ENCODE peak calls at places on chromosome 15, in four cellular contexts. G is hepatocyte; S is CD4-positive, alpha-beta T cell; F is kidney. E is an unnamed sample.

GRCh38 chr15:89458440-89458839 is 37.9 kb downstream of the RHCG start:
- DNase-seq in G (no peak), S (no peak), F (peak), E (no peak)

GRCh38 chr15:53346583-53346982 is 412.9 kb downstream of the WDR72 start:
- DNase-seq in G (no peak), S (no peak), F (no peak), E (no peak)

GRCh38 chr15:59420986-59421618 is 16.9 kb upstream of the FAM81A start:
- DNase-seq in G (peak), S (no peak), F (no peak), E (peak)

GRCh38 chr15:37789392-37789776 is 145.1 kb upstream of the TMCO5A start:
- DNase-seq in G (no peak), S (no peak), F (no peak), E (no peak)

GRCh38 chr15:71588746-71589145 is 221.6 kb upstream of the NR2E3 start:
- DNase-seq in G (no peak), S (no peak), F (no peak), E (no peak)

GRCh38 chr15:62957130-62957529 is 85.4 kb upstream of the TPM1 start:
- DNase-seq in G (no peak), S (no peak), F (no peak), E (no peak)

GRCh38 chr15:101017041-101017754 is 98.0 kb downstream of the LRRK1 start:
- DNase-seq in G (no peak), S (no peak), F (peak), E (peak)

GRCh38 chr15:51224428-51224827 is 114.0 kb downstream of the CYP19A1 start:
- DNase-seq in G (no peak), S (no peak), F (no peak), E (no peak)

GRCh38 chr15:89665449-89666146 is 10.3 kb upstream of the KIF7 start:
- DNase-seq in G (peak), S (no peak), F (peak), E (peak)

GRCh38 chr15:40296561-40297230 is 11.0 kb downstream of the PLCB2 start:
- DNase-seq in G (no peak), S (no peak), F (peak), E (no peak)

GRCh38 chr15:101810905-101811304 is 1.1 kb upstream of the OR4F15 start:
- DNase-seq in G (peak), S (no peak), F (no peak), E (no peak)

GRCh38 chr15:65856821-65857455 is 12.4 kb upstream of the RAB11A start:
- DNase-seq in G (peak), S (peak), F (no peak), E (peak)

GRCh38 chr15:90219421-90220141 is 14.2 kb downstream of the CIB1 start:
- DNase-seq in G (peak), S (peak), F (no peak), E (peak)

GRCh38 chr15:75596703-75597345 is 17.7 kb upstream of the PTPN9 start:
- DNase-seq in G (no peak), S (no peak), F (no peak), E (no peak)

GRCh38 chr15:64430000-64430735 is 30.2 kb upstream of the ZNF609 start:
- DNase-seq in G (peak), S (peak), F (no peak), E (no peak)

GRCh38 chr15:90358124-90359033 is 6.3 kb downstream of the ZNF774 start:
- DNase-seq in G (peak), S (no peak), F (no peak), E (no peak)

GRCh38 chr15:80619677-80620076 is 75.4 kb upstream of the ABHD17C start:
- DNase-seq in G (peak), S (no peak), F (no peak), E (no peak)

GRCh38 chr15:44798815-44799214 is 62.5 kb downstream of the TRIM69 start:
- DNase-seq in G (peak), S (no peak), F (no peak), E (no peak)

GRCh38 chr15:47719730-47720129 is 2.4 kb downstream of the SEMA6D start:
- DNase-seq in G (no peak), S (no peak), F (no peak), E (no peak)

GRCh38 chr15:89419370-89419984 is 76.9 kb downstream of the RHCG start:
- DNase-seq in G (peak), S (no peak), F (no peak), E (peak)

GRCh38 chr15:86555939-86556725 is 476.5 kb downstream of the AGBL1 start:
- DNase-seq in G (peak), S (no peak), F (no peak), E (no peak)

GRCh38 chr15:61141497-61142125 is 87.5 kb downstream of the RORA start:
- DNase-seq in G (peak), S (no peak), F (no peak), E (no peak)

GRCh38 chr15:87365221-87365620 is 891.3 kb downstream of the NTRK3 start:
- DNase-seq in G (no peak), S (no peak), F (no peak), E (no peak)

GRCh38 chr15:56469484-56469883 is 4.5 kb upstream of the MNS1 start:
- DNase-seq in G (no peak), S (no peak), F (no peak), E (no peak)

GRCh38 chr15:47184405-47185221 is 532.7 kb upstream of the SEMA6D start:
- DNase-seq in G (peak), S (no peak), F (peak), E (peak)

GRCh38 chr15:99618941-99619411 is 53.2 kb downstream of the MEF2A start:
- DNase-seq in G (peak), S (no peak), F (no peak), E (no peak)

GRCh38 chr15:70362911-70363310 is 265.2 kb upstream of the TLE3 start:
- DNase-seq in G (peak), S (no peak), F (no peak), E (peak)
- TF ChIP-seq CTCF in G (peak), S (no peak), F (peak), E (peak)

DNA sequence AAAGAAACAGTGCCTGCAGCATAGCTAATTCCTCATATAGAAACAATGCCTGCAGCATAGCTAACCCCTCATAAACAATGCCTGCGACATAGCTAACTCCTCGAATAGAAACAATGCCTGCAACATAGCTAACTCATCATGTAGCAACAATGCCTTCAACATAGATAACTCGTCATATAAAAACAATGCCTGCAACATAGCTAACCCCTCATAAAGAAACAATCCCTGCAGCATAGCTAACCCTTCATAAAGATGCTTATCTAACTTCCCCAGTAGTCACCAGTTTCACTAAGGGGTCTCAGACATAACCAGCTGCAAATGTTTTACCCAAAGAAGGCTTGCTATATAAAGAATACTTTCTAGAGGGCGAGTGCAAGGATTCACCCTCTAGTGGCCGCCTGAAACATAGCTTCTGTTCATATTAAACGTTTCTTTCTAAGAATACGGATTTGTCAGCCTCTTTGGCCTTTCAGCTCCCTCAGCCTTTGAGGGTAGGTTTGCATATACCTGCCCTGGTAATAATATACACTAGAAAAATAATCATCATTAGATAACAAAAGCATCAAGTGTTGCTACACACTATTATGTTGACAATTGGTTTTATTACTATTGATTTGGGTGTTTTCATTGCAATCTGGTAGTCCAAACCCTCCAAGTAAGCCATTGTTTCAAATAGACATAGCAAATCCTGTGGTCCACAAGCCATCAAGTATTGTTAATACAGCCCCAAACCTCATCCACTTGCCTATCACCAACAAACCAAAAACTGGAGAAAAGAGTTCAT is 44.4 kb upstream of the FAN1 start:
- DNase-seq in G (peak), S (no peak), F (no peak), E (peak)
- TF ChIP-seq CTCF in G (peak), S (peak), F (peak), E (peak)

GRCh38 chr15:78540135-78540954 is at the start of gene PSMA4:
- DNase-seq in G (peak), S (peak), F (peak), E (peak)
- TF ChIP-seq CTCF in G (no peak), S (no peak), F (no peak), E (no peak)

GRCh38 chr15:69074011-69074842 is 59.7 kb downstream of the NOX5 start:
- DNase-seq in G (peak), S (no peak), F (peak), E (peak)
- TF ChIP-seq CTCF in G (peak), S (no peak), F (peak), E (no peak)

GRCh38 chr15:67905628-67906027 is 65.8 kb upstream of the RNU6-1 start:
- DNase-seq in G (no peak), S (no peak), F (no peak), E (no peak)

GRCh38 chr15:67903708-67904107 is 63.9 kb upstream of the RNU6-1 start:
- DNase-seq in G (no peak), S (no peak), F (no peak), E (no peak)

GRCh38 chr15:67907175-67907723 is 67.4 kb upstream of the RNU6-1 start:
- DNase-seq in G (no peak), S (no peak), F (no peak), E (no peak)

GRCh38 chr15:67908756-67909155 is 68.9 kb upstream of the RNU6-1 start:
- DNase-seq in G (no peak), S (no peak), F (no peak), E (no peak)

DNA sequence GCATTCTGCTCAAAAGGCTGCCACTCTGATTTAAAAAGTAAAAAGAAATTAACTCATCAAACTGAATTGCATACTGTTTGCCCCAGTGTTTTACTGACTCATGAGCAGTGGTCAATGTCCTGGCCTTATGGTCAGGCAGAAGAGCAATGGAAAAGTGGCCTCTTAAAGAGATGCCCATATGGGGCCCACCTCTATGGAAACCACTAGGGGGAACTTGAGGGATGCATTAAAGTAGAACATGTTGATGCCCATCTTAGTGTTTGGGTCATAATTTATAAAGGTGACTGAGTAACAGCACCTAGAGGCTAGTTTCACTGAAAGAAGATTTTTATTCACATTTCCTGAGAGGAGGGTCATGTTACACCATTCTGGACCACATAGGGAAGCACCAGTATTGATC is 66.5 kb upstream of the RNU6-1 start:
- DNase-seq in G (no peak), S (no peak), F (no peak), E (no peak)
- TF ChIP-seq CTCF in G (no peak), S (no peak), F (no peak), E (peak)

GRCh38 chr15:92048739-92049138 is 195.2 kb downstream of the SLCO3A1 start:
- DNase-seq in G (no peak), S (no peak), F (no peak), E (no peak)
- TF ChIP-seq CTCF in G (no peak), S (no peak), F (no peak), E (no peak)

E was measured in endothelial cell.